ENCODE peak calls at places on chromosomes 11 and 22, in six cellular contexts. One of them, this sample, is unnamed.

GRCh38 chr11:18064450-18065048 is 18.5 kb upstream of the TPH1 start:
- DNase-seq in fibroblast of mammary gland: no peak
- DNase-seq in lung: no peak
- DNase-seq in fibroblast of pulmonary artery: no peak
- DNase-seq in sigmoid colon: no peak
- DNase-seq in AG09309: no peak
- DNase-seq in this sample: no peak

GRCh38 chr22:40387758-40388157 is 17.4 kb downstream of the SGSM3 start:
- DNase-seq in lung: no peak
- DNase-seq in sigmoid colon: no peak
- DNase-seq in fibroblast of pulmonary artery: no peak
- DNase-seq in AG09309: no peak
- DNase-seq in fibroblast of mammary gland: no peak
- DNase-seq in this sample: peak

GRCh38 chr11:95335989-95336388 is 105.0 kb upstream of the SESN3 start:
- DNase-seq in AG09309: no peak
- DNase-seq in lung: no peak
- DNase-seq in sigmoid colon: no peak
- DNase-seq in fibroblast of mammary gland: no peak
- DNase-seq in fibroblast of pulmonary artery: no peak
- DNase-seq in this sample: no peak

GRCh38 chr11:76626921-76627391 is 43.6 kb downstream of the LRRC32 start:
- DNase-seq in lung: no peak
- DNase-seq in AG09309: peak
- DNase-seq in fibroblast of mammary gland: no peak
- DNase-seq in sigmoid colon: peak
- DNase-seq in fibroblast of pulmonary artery: no peak
- DNase-seq in this sample: no peak

GRCh38 chr22:25420925-25421904 is 143.3 kb upstream of the GRK3 start:
- DNase-seq in AG09309: no peak
- DNase-seq in lung: no peak
- DNase-seq in sigmoid colon: no peak
- DNase-seq in fibroblast of mammary gland: no peak
- DNase-seq in fibroblast of pulmonary artery: no peak
- DNase-seq in this sample: peak

GRCh38 chr22:22683668-22684361 is 39.4 kb downstream of the GGTLC2 start:
- DNase-seq in fibroblast of pulmonary artery: no peak
- DNase-seq in sigmoid colon: no peak
- DNase-seq in fibroblast of mammary gland: no peak
- DNase-seq in lung: no peak
- DNase-seq in AG09309: no peak
- DNase-seq in this sample: no peak

GRCh38 chr11:3197044-3197715 is 21.4 kb downstream of the MRGPRG start:
- DNase-seq in sigmoid colon: no peak
- DNase-seq in fibroblast of mammary gland: no peak
- DNase-seq in fibroblast of pulmonary artery: no peak
- DNase-seq in lung: no peak
- DNase-seq in AG09309: no peak
- DNase-seq in this sample: no peak

GRCh38 chr22:43642319-43642718 is 169.8 kb downstream of the EFCAB6 start:
- DNase-seq in lung: no peak
- DNase-seq in fibroblast of pulmonary artery: no peak
- DNase-seq in sigmoid colon: no peak
- DNase-seq in fibroblast of mammary gland: no peak
- DNase-seq in AG09309: no peak
- DNase-seq in this sample: no peak

GRCh38 chr11:122742350-122742749 is 86.8 kb downstream of the UBASH3B start:
- DNase-seq in AG09309: no peak
- DNase-seq in lung: no peak
- DNase-seq in sigmoid colon: no peak
- DNase-seq in fibroblast of mammary gland: no peak
- DNase-seq in fibroblast of pulmonary artery: no peak
- DNase-seq in this sample: no peak

GRCh38 chr11:95055273-95055897 is 6.2 kb downstream of the KDM4F start:
- DNase-seq in sigmoid colon: no peak
- DNase-seq in fibroblast of pulmonary artery: no peak
- DNase-seq in AG09309: no peak
- DNase-seq in fibroblast of mammary gland: no peak
- DNase-seq in lung: no peak
- DNase-seq in this sample: no peak

GRCh38 chr22:23827351-23827995 is 11.3 kb downstream of the DERL3 start:
- DNase-seq in lung: no peak
- DNase-seq in AG09309: no peak
- DNase-seq in fibroblast of mammary gland: no peak
- DNase-seq in sigmoid colon: peak
- DNase-seq in fibroblast of pulmonary artery: no peak
- DNase-seq in this sample: no peak

GRCh38 chr11:107702723-107703122 is 9.1 kb downstream of the SLN start:
- DNase-seq in lung: no peak
- DNase-seq in sigmoid colon: no peak
- DNase-seq in fibroblast of mammary gland: no peak
- DNase-seq in fibroblast of pulmonary artery: no peak
- DNase-seq in AG09309: no peak
- DNase-seq in this sample: no peak

GRCh38 chr11:28245131-28245530 is 136.9 kb downstream of the METTL15 start:
- DNase-seq in sigmoid colon: no peak
- DNase-seq in fibroblast of mammary gland: peak
- DNase-seq in AG09309: no peak
- DNase-seq in lung: no peak
- DNase-seq in fibroblast of pulmonary artery: no peak
- DNase-seq in this sample: no peak

GRCh38 chr11:130523609-130524008 is 75.2 kb downstream of the ADAMTS15 start:
- DNase-seq in lung: peak
- DNase-seq in fibroblast of mammary gland: peak
- DNase-seq in AG09309: peak
- DNase-seq in sigmoid colon: peak
- DNase-seq in fibroblast of pulmonary artery: peak
- DNase-seq in this sample: no peak

GRCh38 chr11:20013346-20014066 is 146.8 kb downstream of the DBX1 start:
- DNase-seq in sigmoid colon: no peak
- DNase-seq in fibroblast of mammary gland: no peak
- DNase-seq in lung: no peak
- DNase-seq in AG09309: no peak
- DNase-seq in fibroblast of pulmonary artery: peak
- DNase-seq in this sample: no peak

GRCh38 chr22:37519268-37520195 is at the start of gene CARD10:
- DNase-seq in fibroblast of mammary gland: no peak
- DNase-seq in AG09309: no peak
- DNase-seq in fibroblast of pulmonary artery: no peak
- DNase-seq in sigmoid colon: no peak
- DNase-seq in lung: no peak
- DNase-seq in this sample: peak

GRCh38 chr11:1194231-1194976 is 28.5 kb upstream of the MUC5B start:
- DNase-seq in fibroblast of pulmonary artery: no peak
- DNase-seq in AG09309: no peak
- DNase-seq in lung: no peak
- DNase-seq in sigmoid colon: peak
- DNase-seq in fibroblast of mammary gland: no peak
- DNase-seq in this sample: no peak

GRCh38 chr11:114202011-114202609 is 94.1 kb upstream of the NNMT start:
- DNase-seq in fibroblast of pulmonary artery: no peak
- DNase-seq in sigmoid colon: no peak
- DNase-seq in AG09309: no peak
- DNase-seq in fibroblast of mammary gland: peak
- DNase-seq in lung: no peak
- DNase-seq in this sample: no peak
- TF ChIP-seq CTCF in fibroblast of pulmonary artery: no peak
- TF ChIP-seq CTCF in sigmoid colon: no peak
- TF ChIP-seq CTCF in AG09309: no peak
- TF ChIP-seq CTCF in fibroblast of mammary gland: no peak
- TF ChIP-seq CTCF in lung: no peak
- TF ChIP-seq CTCF in this sample: no peak

DNA sequence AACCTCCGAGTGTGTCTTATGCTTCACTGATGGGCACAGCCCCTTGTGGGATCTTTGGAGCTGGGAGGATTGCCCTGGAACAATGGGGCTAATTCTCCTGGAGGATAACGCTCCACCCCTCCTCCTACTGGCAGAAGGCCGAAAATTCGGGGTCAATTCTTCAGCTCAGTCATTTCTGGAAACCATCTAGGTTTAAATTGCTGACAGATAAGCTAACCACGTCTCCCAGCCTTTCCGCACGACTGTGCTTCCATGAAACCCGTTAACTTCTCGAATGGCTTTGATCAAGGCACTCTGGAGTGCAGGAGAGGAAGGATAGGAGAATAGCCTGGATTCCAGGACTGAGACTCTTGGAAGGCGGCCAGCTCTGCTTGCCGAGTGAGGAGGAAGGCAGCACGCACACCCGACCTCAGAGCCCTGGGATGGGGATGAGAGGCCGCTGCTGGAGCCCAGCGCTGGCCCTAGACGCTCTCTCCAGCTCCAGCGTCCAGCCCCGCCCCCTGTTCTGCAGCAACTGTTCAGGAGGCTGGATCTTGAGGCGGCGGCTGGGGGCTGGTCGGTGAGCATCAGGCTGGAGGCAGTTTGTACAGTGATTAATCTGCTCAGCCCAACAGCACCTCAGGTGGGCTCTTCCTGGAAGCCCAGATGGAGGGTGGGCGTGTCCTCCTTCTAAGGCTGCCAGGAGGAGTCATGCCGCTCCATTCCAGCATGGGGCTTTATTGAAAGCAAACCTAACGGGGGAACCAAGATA is 176.7 kb upstream of the NCAM1 start:
- DNase-seq in fibroblast of mammary gland: peak
- DNase-seq in fibroblast of pulmonary artery: peak
- DNase-seq in sigmoid colon: peak
- DNase-seq in lung: no peak
- DNase-seq in AG09309: peak
- DNase-seq in this sample: peak
- TF ChIP-seq CTCF in fibroblast of mammary gland: no peak
- TF ChIP-seq CTCF in fibroblast of pulmonary artery: peak
- TF ChIP-seq CTCF in sigmoid colon: no peak
- TF ChIP-seq CTCF in lung: no peak
- TF ChIP-seq CTCF in AG09309: no peak
- TF ChIP-seq CTCF in this sample: no peak

DNA sequence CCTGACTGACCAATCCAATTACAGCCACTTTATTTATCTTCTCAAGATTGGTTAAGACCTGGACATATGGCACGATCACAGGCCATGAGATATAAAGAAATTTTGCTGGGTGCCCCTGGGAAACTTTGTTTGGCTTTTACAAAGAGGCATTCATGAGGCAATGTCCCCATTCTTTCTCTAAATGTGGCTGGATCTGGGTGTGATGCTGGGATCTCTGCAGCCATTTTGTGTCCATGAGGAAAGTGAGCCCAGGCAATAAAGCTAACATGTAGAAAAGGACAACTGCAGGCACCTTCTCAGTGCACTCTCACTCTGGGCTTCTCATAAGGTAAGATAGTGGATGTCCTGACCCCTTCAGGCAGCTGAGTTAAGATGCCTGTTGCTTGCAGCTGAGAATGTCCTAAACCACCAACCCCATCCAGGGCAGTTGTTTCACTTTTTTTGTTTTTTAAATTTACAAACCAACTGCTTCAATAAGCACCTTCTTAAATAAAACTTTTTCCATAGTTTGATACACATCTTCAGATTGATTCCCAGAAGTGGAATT is 372.3 kb downstream of the MIAT start:
- DNase-seq in lung: no peak
- DNase-seq in fibroblast of mammary gland: no peak
- DNase-seq in sigmoid colon: no peak
- DNase-seq in fibroblast of pulmonary artery: no peak
- DNase-seq in AG09309: no peak
- DNase-seq in this sample: no peak
- TF ChIP-seq CTCF in lung: no peak
- TF ChIP-seq CTCF in fibroblast of mammary gland: no peak
- TF ChIP-seq CTCF in sigmoid colon: no peak
- TF ChIP-seq CTCF in fibroblast of pulmonary artery: no peak
- TF ChIP-seq CTCF in AG09309: no peak
- TF ChIP-seq CTCF in this sample: no peak

GRCh38 chr22:38951734-38952133 is 5.7 kb upstream of the APOBEC3A start:
- DNase-seq in lung: no peak
- DNase-seq in AG09309: no peak
- DNase-seq in fibroblast of pulmonary artery: no peak
- DNase-seq in sigmoid colon: no peak
- DNase-seq in fibroblast of mammary gland: no peak
- DNase-seq in this sample: no peak
- TF ChIP-seq CTCF in lung: no peak
- TF ChIP-seq CTCF in AG09309: no peak
- TF ChIP-seq CTCF in fibroblast of pulmonary artery: no peak
- TF ChIP-seq CTCF in sigmoid colon: no peak
- TF ChIP-seq CTCF in fibroblast of mammary gland: no peak
- TF ChIP-seq CTCF in this sample: no peak

GRCh38 chr11:8090756-8091155 is 9.7 kb downstream of the TUB start:
- DNase-seq in lung: no peak
- DNase-seq in fibroblast of pulmonary artery: peak
- DNase-seq in sigmoid colon: peak
- DNase-seq in AG09309: no peak
- DNase-seq in fibroblast of mammary gland: peak
- DNase-seq in this sample: peak
- TF ChIP-seq CTCF in lung: no peak
- TF ChIP-seq CTCF in fibroblast of pulmonary artery: peak
- TF ChIP-seq CTCF in sigmoid colon: peak
- TF ChIP-seq CTCF in AG09309: peak
- TF ChIP-seq CTCF in fibroblast of mammary gland: peak
- TF ChIP-seq CTCF in this sample: peak

GRCh38 chr22:18059473-18059872 is 18.3 kb upstream of the PEX26 start:
- DNase-seq in lung: no peak
- DNase-seq in fibroblast of pulmonary artery: no peak
- DNase-seq in AG09309: no peak
- DNase-seq in fibroblast of mammary gland: no peak
- DNase-seq in sigmoid colon: no peak
- DNase-seq in this sample: no peak
- TF ChIP-seq CTCF in lung: no peak
- TF ChIP-seq CTCF in fibroblast of pulmonary artery: no peak
- TF ChIP-seq CTCF in AG09309: no peak
- TF ChIP-seq CTCF in fibroblast of mammary gland: no peak
- TF ChIP-seq CTCF in sigmoid colon: no peak
- TF ChIP-seq CTCF in this sample: no peak